ENCODE peak calls at places on chromosomes 7 and 10, in seven cellular contexts. M is sciatic nerve, L is HL-60, T is AG09309, Z is NCI-H1105, N is erythroblast, X is fibroblast of the aortic adventitia. D is an unnamed sample.

GRCh38 chr7:117825132-117825531 is 48.1 kb downstream of the CTTNBP2 start:
- DNase-seq in Z (no peak), L (no peak), X (peak), T (no peak), M (no peak), N (no peak), D (no peak)

GRCh38 chr7:4097001-4097609 is 585.0 kb upstream of the FOXK1 start:
- DNase-seq in M (no peak), T (no peak), L (no peak), N (no peak), Z (no peak), X (no peak), D (no peak)

GRCh38 chr10:110944997-110945396 is 25.6 kb downstream of the SHOC2 start:
- DNase-seq in X (peak), T (peak), N (no peak), L (no peak), M (no peak), Z (no peak), D (no peak)

GRCh38 chr7:90244909-90245841 is at the start of gene CFAP69:
- DNase-seq in Z (peak), N (peak), M (peak), T (no peak), L (peak), X (peak), D (peak)

GRCh38 chr10:91617073-91617580 is 15.7 kb downstream of the PPP1R3C start:
- DNase-seq in T (no peak), L (no peak), Z (no peak), N (no peak), M (no peak), X (peak), D (no peak)

GRCh38 chr10:14074062-14074884 is 256.5 kb downstream of the FRMD4A start:
- DNase-seq in X (peak), L (no peak), N (no peak), M (peak), Z (peak), T (peak), D (no peak)

GRCh38 chr7:86788948-86789347 is 145.2 kb downstream of the GRM3 start:
- DNase-seq in Z (no peak), T (no peak), L (no peak), N (no peak), M (no peak), X (no peak), D (no peak)

GRCh38 chr7:30741289-30741688 is 10.6 kb upstream of the INMT start:
- DNase-seq in N (no peak), L (no peak), T (no peak), Z (no peak), M (no peak), X (no peak), D (no peak)

GRCh38 chr7:106062521-106062931 is 49.6 kb downstream of the SYPL1 start:
- DNase-seq in M (no peak), T (no peak), Z (no peak), N (no peak), X (no peak), L (no peak), D (no peak)

GRCh38 chr10:62734781-62735463 is 69.6 kb upstream of the ADO start:
- DNase-seq in T (no peak), Z (no peak), N (no peak), M (no peak), X (no peak), L (no peak), D (no peak)

GRCh38 chr10:58642283-58642682 is 129.6 kb downstream of the BICC1 start:
- DNase-seq in X (peak), Z (no peak), T (no peak), N (no peak), M (no peak), L (no peak), D (no peak)

GRCh38 chr10:119478111-119479047 is 64.1 kb downstream of the RGS10 start:
- DNase-seq in N (no peak), T (no peak), Z (no peak), M (no peak), L (no peak), X (no peak), D (no peak)

GRCh38 chr10:124693801-124694416 is 50.3 kb downstream of the FAM53B start:
- DNase-seq in Z (no peak), N (no peak), X (no peak), T (no peak), L (no peak), M (no peak), D (no peak)

GRCh38 chr10:114874827-114875541 is 53.4 kb downstream of the FHIP2A start:
- DNase-seq in N (peak), T (no peak), L (no peak), Z (no peak), X (peak), M (no peak), D (peak)

GRCh38 chr10:43218951-43219837 is 47.7 kb downstream of the RASGEF1A start:
- DNase-seq in Z (no peak), M (peak), X (no peak), N (no peak), L (no peak), T (no peak), D (no peak)

GRCh38 chr10:62239994-62240393 is 28.6 kb downstream of the RTKN2 start:
- DNase-seq in L (no peak), N (no peak), T (peak), X (no peak), Z (no peak), M (no peak), D (no peak)

GRCh38 chr7:42869131-42870020 is 42.5 kb downstream of the C7orf25 start:
- DNase-seq in T (no peak), L (no peak), X (no peak), Z (no peak), M (no peak), N (no peak), D (peak)

GRCh38 chr10:51183783-51184182 is 109.5 kb downstream of the PRKG1 start:
- DNase-seq in X (no peak), Z (no peak), L (no peak), M (no peak), T (no peak), N (no peak), D (no peak)

GRCh38 chr7:130384371-130384801 is 4.1 kb downstream of the CPA1 start:
- DNase-seq in T (no peak), N (no peak), Z (no peak), L (peak), M (no peak), X (no peak), D (no peak)